ENCODE peak calls at places on chromosomes 5 and 9, in four cellular contexts. C is amygdala, A is amniotic epithelial cell, M is EH. G is an unnamed sample.
A peak's percentile ranks its signal among the peaks of the same experiment; 100 is the strongest.

GRCh38 chr5:52989781-52990530 is 804 bp downstream of the ITGA2 start:
- DNase-seq in M (peak; percentile 55), C (peak; percentile 18), A (peak; percentile 47), G (peak; percentile 75)

GRCh38 chr5:149018909-149019443 is 43.9 kb downstream of the SH3TC2 start:
- DNase-seq in C (no peak), A (no peak), M (peak; percentile 80), G (no peak)

GRCh38 chr9:125674981-125675973 is 31.7 kb downstream of the MAPKAP1 start:
- DNase-seq in M (peak; percentile 90), A (peak; percentile 91), C (no peak), G (no peak)

GRCh38 chr5:82635561-82636288 is 357.6 kb upstream of the RPS23 start:
- DNase-seq in C (no peak), M (peak; percentile 16), A (peak; percentile 60), G (no peak)

GRCh38 chr9:134889386-134890214 is 9.0 kb downstream of the FCN2 start:
- DNase-seq in C (no peak), M (no peak), A (no peak), G (no peak)

GRCh38 chr5:134614461-134615085 is 18.1 kb downstream of the SAR1B start:
- DNase-seq in M (peak; percentile 19), C (no peak), A (no peak), G (no peak)

GRCh38 chr9:68476889-68477288 is 63.8 kb downstream of the TMEM252 start:
- DNase-seq in M (no peak), C (no peak), A (no peak), G (no peak)

GRCh38 chr9:133608881-133609280 is 308 bp downstream of the FAM163B start:
- DNase-seq in C (no peak), M (no peak), A (no peak), G (no peak)

GRCh38 chr5:58400737-58401136 is 59.1 kb downstream of the PLK2 start:
- DNase-seq in A (no peak), C (no peak), M (no peak), G (no peak)

GRCh38 chr5:147576646-147577535 is 67.0 kb upstream of the DPYSL3 start:
- DNase-seq in M (peak; percentile 47), A (peak; percentile 37), C (no peak), G (peak; percentile 61)

GRCh38 chr9:93810028-93810971 is 144.9 kb downstream of the BARX1 start:
- DNase-seq in A (no peak), M (no peak), C (no peak), G (no peak)